ENCODE peak calls at places on chromosomes 3 and 15, in four cellular contexts. X is HL-60, H is K562, Z is GM12878. E is an unnamed sample.

GRCh38 chr3:140931016-140931454 is 10.6 kb upstream of the SLC25A36 start:
- DNase-seq in X (no peak), H (no peak), Z (no peak), E (no peak)

GRCh38 chr3:123618768-123619484 is 34.1 kb upstream of the HACD2 start:
- DNase-seq in X (peak; percentile 92), H (no peak), Z (no peak), E (no peak)

GRCh38 chr15:51185213-51185619 is 90.5 kb upstream of the TNFAIP8L3 start:
- DNase-seq in X (peak; percentile 79), H (peak; percentile 16), Z (no peak), E (no peak)

GRCh38 chr3:194311000-194311399 is 40.1 kb downstream of the CPN2 start:
- DNase-seq in X (no peak), H (no peak), Z (no peak), E (no peak)

GRCh38 chr3:135990903-135991302 is 25.4 kb downstream of the PPP2R3A start:
- DNase-seq in X (no peak), H (no peak), Z (no peak), E (no peak)

GRCh38 chr3:194993896-194994295 is 277.1 kb downstream of the XXYLT1 start:
- DNase-seq in X (no peak), H (no peak), Z (no peak), E (no peak)

GRCh38 chr3:27138562-27138961 is 230.6 kb downstream of the NEK10 start:
- DNase-seq in X (no peak), H (no peak), Z (no peak), E (no peak)

GRCh38 chr3:23485922-23486321 is 282.8 kb downstream of the UBE2E2 start:
- DNase-seq in X (no peak), H (no peak), Z (no peak), E (no peak)

GRCh38 chr3:168511428-168512014 is 415.8 kb upstream of the GOLIM4 start:
- DNase-seq in X (no peak), H (peak; percentile 8), Z (no peak), E (no peak)

GRCh38 chr3:114404590-114404989 is 110.8 kb downstream of the TIGIT start:
- DNase-seq in X (no peak), H (no peak), Z (no peak), E (no peak)

GRCh38 chr3:183210341-183210740 is 42.7 kb upstream of the B3GNT5 start:
- DNase-seq in X (peak; percentile 67), H (no peak), Z (no peak), E (no peak)

GRCh38 chr3:197281849-197282248 is 16.6 kb downstream of the DLG1 start:
- DNase-seq in X (no peak), H (no peak), Z (no peak), E (no peak)

GRCh38 chr15:63192604-63193206 is 3.3 kb downstream of the RAB8B start:
- DNase-seq in X (no peak), H (no peak), Z (no peak), E (no peak)

GRCh38 chr3:130779031-130779430 is 32.4 kb upstream of the PIK3R4 start:
- DNase-seq in X (no peak), H (no peak), Z (peak; percentile 59), E (peak; percentile 17)

GRCh38 chr15:48409623-48410022 is 78.4 kb downstream of the DUT start:
- DNase-seq in X (no peak), H (no peak), Z (no peak), E (no peak)

GRCh38 chr15:62783303-62783957 is 259.1 kb upstream of the TPM1 start:
- DNase-seq in X (no peak), H (no peak), Z (no peak), E (no peak)

GRCh38 chr15:34132881-34133280 is 31.0 kb downstream of the PGBD4 start:
- DNase-seq in X (no peak), H (no peak), Z (no peak), E (no peak)

GRCh38 chr3:73808862-73809509 is 184.2 kb upstream of the PDZRN3 start:
- DNase-seq in X (no peak), H (no peak), Z (no peak), E (no peak)

GRCh38 chr15:63517614-63518013 is 13.2 kb downstream of the USP3 start:
- DNase-seq in X (no peak), H (no peak), Z (no peak), E (no peak)

DNA sequence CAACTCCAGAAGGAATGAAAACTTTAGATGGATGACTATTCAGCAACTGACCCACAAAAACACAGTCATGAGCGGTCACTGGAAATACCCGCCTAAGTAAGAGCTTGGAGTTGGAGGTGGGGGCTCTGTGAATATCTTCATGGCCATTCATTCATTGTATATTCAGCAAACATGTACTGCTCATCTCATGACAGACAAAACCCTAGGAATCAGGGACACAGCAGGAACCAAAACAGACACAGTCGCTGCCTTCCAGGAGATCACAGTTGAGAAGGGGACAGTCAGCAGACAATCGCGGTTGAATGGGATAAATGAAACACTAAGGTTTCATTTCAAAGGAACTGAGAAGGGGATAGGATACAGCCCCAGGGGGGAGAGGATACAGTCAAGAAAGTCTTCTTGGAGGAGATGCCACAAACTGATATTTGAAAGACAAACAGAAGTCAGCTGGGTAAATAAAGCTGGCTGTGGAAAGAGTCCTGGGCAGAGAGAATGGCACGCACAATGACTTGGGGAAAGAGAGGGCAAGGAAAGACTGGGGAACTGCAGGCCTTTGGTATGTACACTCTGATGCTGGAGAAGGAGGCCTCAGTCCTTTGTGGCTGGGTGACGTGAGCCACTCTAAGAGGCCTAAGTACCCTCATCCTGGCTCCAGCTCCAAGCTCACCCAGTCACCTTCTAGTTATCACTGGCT is 45.4 kb upstream of the LMCD1 start:
- DNase-seq in X (no peak), H (no peak), Z (no peak), E (no peak)
- TF ChIP-seq SPI1 in X (no peak), H (no peak), Z (no peak), E (no peak)

DNA sequence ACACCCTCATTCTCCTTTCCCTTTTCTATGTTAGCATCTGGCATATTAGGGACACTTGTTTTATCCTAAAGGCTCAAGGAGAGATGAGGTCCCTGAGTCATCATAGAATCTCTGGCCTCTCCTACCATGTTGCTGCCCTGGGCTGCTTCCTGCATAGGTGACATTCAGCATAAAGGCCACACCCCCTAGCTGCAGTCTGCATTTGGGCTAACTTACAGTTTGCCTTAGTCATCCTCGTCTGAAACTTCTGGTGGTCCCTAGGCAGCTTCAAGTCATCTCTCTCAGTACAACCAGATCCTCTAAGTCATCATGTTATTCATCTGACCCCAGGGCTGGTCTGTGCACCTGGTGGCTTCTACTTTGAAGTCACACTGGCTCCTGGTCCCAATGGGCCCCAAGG is 982.7 kb upstream of the NR2F2 start:
- DNase-seq in X (no peak), H (no peak), Z (no peak), E (no peak)
- TF ChIP-seq SPI1 in X (no peak), H (no peak), Z (no peak), E (no peak)

GRCh38 chr3:49453621-49454315 is 16.3 kb upstream of the DAG1 start:
- DNase-seq in X (no peak), H (no peak), Z (no peak), E (no peak)

GRCh38 chr3:49454457-49454856 is 15.6 kb upstream of the DAG1 start:
- DNase-seq in X (no peak), H (peak; percentile 25), Z (no peak), E (no peak)

GRCh38 chr3:49460188-49460885 is 9.7 kb upstream of the DAG1 start:
- DNase-seq in X (no peak), H (no peak), Z (no peak), E (no peak)

GRCh38 chr3:49454898-49455681 is 15.0 kb upstream of the DAG1 start:
- DNase-seq in X (no peak), H (no peak), Z (no peak), E (no peak)

GRCh38 chr3:49456417-49456816 is 13.7 kb upstream of the DAG1 start:
- DNase-seq in X (no peak), H (no peak), Z (no peak), E (no peak)
- TF ChIP-seq SPI1 in X (no peak), H (no peak), Z (no peak), E (no peak)

DNA sequence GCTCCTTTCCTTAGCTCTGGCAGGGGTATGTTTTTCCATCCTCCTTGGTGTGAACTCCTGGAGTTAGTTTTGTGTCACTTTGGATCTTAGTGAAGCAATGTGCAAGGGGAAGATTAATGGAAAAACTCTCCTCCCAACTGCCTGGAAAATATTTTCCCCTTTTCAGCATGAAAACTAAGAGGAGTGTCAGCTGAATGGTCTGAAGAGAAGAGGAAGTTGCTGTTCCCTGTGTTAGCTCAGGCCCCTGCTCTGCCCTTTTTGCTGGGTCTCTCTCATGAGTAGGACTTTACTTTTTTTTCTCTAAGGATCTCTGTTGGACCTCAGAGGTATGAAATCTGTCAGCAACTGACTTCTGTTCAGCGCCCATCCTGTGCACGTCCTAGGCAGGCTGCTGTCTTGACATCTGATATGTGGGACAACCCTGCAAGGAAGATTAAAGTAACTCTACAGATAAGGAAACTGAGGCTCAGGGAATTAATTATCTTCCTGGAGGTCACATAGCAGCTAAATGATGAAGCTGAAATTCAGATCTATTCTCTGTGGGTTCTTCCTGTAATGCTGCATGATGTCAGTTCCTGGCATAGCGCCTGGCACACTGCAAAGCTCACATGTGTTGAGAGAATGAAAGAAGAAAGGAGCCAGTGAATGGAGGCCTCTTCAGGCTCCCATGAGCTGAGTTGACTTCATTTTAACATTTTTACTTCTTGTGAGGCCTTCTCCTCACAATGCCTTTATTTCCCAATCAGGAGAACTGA is 109.6 kb upstream of the GALNT15 start:
- DNase-seq in X (peak; percentile 9), H (no peak), Z (no peak), E (no peak)
- TF ChIP-seq SPI1 in X (no peak), H (no peak), Z (no peak), E (no peak)

GRCh38 chr3:167051421-167051820 is 328.7 kb downstream of the ZBBX start:
- DNase-seq in X (no peak), H (no peak), Z (no peak), E (no peak)
- TF ChIP-seq SPI1 in X (no peak), H (no peak), Z (no peak), E (no peak)

DNA sequence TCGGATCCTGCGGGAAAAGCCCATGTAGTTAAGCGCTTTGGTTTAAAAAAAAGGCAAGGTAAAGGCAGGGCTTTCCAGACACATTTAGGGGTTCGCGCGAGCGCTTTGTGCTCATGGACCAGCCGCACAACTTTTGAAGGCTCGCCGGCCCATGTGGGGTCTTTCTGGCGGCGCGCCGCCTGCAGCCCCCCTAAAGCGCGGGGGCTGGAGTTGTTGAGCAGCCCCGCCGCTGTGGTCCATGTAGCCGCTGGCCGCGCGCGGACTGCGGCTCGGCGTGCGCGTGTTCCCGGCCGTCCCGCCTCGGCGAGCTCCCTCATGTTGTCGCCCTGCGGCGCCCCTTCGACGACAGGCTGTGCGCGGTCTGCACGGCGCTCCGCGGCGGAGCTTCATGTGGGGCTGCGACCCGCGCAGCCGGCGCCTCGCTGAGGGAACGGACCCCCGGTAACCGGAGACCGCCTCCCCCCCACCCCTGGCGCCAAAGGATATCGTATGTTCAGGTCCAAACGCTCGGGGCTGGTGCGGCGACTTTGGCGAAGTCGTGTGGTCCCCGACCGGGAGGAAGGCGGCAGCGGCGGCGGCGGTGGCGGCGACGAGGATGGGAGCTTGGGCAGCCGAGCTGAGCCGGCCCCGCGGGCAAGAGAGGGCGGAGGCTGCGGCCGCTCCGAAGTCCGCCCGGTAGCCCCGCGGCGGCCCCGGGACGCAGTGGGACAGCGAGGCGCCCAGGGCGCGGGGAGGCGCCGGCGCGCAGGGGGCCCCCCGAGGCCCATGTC is 919 bp downstream of the SMAD6 start:
- DNase-seq in X (peak; percentile 29), H (no peak), Z (no peak), E (no peak)
- TF ChIP-seq SPI1 in X (no peak), H (no peak), Z (no peak), E (no peak)

GRCh38 chr3:188707396-188708288 is 464.1 kb upstream of the TPRG1 start:
- DNase-seq in X (no peak), H (no peak), Z (no peak), E (no peak)
- TF ChIP-seq SPI1 in X (no peak), H (no peak), Z (no peak), E (no peak)